ENCODE peak calls at places on chromosomes 12 and 14, in ten cellular contexts. R is adipocyte; U is OCI-LY7; W is uterus; S is right lobe of liver; K is bronchial epithelial cell; V is cardiac muscle cell; A is choroid plexus epithelial cell; D is AG04450; C is effector memory CD4-positive, alpha-beta T cell. Q is an unnamed sample.

GRCh38 chr14:62053188-62053587 is 291.0 kb downstream of the SNAPC1 start:
- DNase-seq in R (no peak), U (no peak), W (no peak), S (no peak), K (no peak), V (no peak), A (no peak), D (no peak), C (no peak), Q (no peak)

GRCh38 chr12:89461649-89462612 is 62.7 kb downstream of the GALNT4 start:
- DNase-seq in R (peak), U (peak), W (no peak), S (no peak), K (peak), V (peak), A (peak), D (peak), C (no peak), Q (peak)

GRCh38 chr14:20714593-20715250 is 26.2 kb downstream of the ANG start:
- DNase-seq in R (no peak), U (no peak), W (peak), S (peak), K (peak), V (peak), A (peak), D (peak), C (no peak), Q (peak)

GRCh38 chr12:43425361-43425760 is 126.6 kb downstream of the ADAMTS20 start:
- DNase-seq in R (no peak), U (no peak), W (no peak), S (no peak), K (no peak), V (no peak), A (no peak), D (no peak), C (no peak), Q (no peak)

GRCh38 chr14:71592361-71592760 is 339.9 kb upstream of the RGS6 start:
- DNase-seq in R (no peak), U (peak), W (no peak), S (no peak), K (peak), V (no peak), A (no peak), D (no peak), C (no peak), Q (no peak)

GRCh38 chr12:102034346-102034745 is 27.4 kb downstream of the WASHC3 start:
- DNase-seq in R (no peak), U (no peak), W (no peak), S (no peak), K (peak), V (peak), A (peak), D (no peak), C (no peak), Q (peak)

GRCh38 chr12:128910629-128911028 is 57.4 kb downstream of the GLT1D1 start:
- DNase-seq in R (no peak), U (no peak), W (no peak), S (no peak), K (no peak), V (no peak), A (no peak), D (no peak), C (no peak), Q (no peak)

GRCh38 chr12:65821336-65821735 is 2.9 kb upstream of the HMGA2 start:
- DNase-seq in R (no peak), U (no peak), W (no peak), S (no peak), K (peak), V (no peak), A (no peak), D (no peak), C (no peak), Q (peak)

GRCh38 chr14:33646692-33647260 is 304.1 kb downstream of the EGLN3 start:
- DNase-seq in R (peak), U (no peak), W (no peak), S (no peak), K (peak), V (peak), A (peak), D (peak), C (no peak), Q (peak)

GRCh38 chr12:128164533-128164932 is 102.4 kb upstream of the TMEM132C start:
- DNase-seq in R (no peak), U (no peak), W (no peak), S (no peak), K (no peak), V (no peak), A (no peak), D (no peak), C (no peak), Q (no peak)

GRCh38 chr14:105152794-105153241 is 15.8 kb downstream of the JAG2 start:
- DNase-seq in R (no peak), U (no peak), W (peak), S (no peak), K (no peak), V (no peak), A (no peak), D (no peak), C (no peak), Q (no peak)

GRCh38 chr14:98906123-98906995 is 365.6 kb downstream of the BCL11B start:
- DNase-seq in R (no peak), U (no peak), W (no peak), S (no peak), K (peak), V (peak), A (no peak), D (no peak), C (no peak), Q (peak)

GRCh38 chr12:26011099-26011498 is 52.6 kb downstream of the RASSF8 start:
- DNase-seq in R (peak), U (no peak), W (peak), S (no peak), K (peak), V (peak), A (peak), D (peak), C (no peak), Q (peak)

GRCh38 chr14:22822619-22823551 is 6.8 kb upstream of the MRPL52 start:
- DNase-seq in R (peak), U (peak), W (peak), S (peak), K (peak), V (peak), A (peak), D (peak), C (peak), Q (peak)

GRCh38 chr12:11906284-11906935 is 164.3 kb upstream of the BCL2L14 start:
- DNase-seq in R (peak), U (no peak), W (no peak), S (no peak), K (no peak), V (peak), A (peak), D (no peak), C (no peak), Q (peak)

GRCh38 chr12:58393152-58393551 is 451.8 kb downstream of the ATP23 start:
- DNase-seq in R (peak), U (no peak), W (no peak), S (no peak), K (peak), V (no peak), A (peak), D (no peak), C (no peak), Q (peak)

GRCh38 chr14:55053018-55053417 is 1.6 kb downstream of the MAPK1IP1L start:
- DNase-seq in R (no peak), U (no peak), W (no peak), S (no peak), K (no peak), V (no peak), A (no peak), D (no peak), C (no peak), Q (no peak)

GRCh38 chr12:43653917-43654316 is 101.9 kb upstream of the ADAMTS20 start:
- DNase-seq in R (no peak), U (no peak), W (no peak), S (no peak), K (no peak), V (no peak), A (no peak), D (no peak), C (no peak), Q (no peak)

GRCh38 chr12:65813983-65814382 is 10.3 kb upstream of the HMGA2 start:
- DNase-seq in R (no peak), U (no peak), W (no peak), S (no peak), K (no peak), V (no peak), A (no peak), D (no peak), C (no peak), Q (no peak)

GRCh38 chr12:93089805-93090569 is 160.9 kb upstream of the EEA1 start:
- DNase-seq in R (peak), U (no peak), W (no peak), S (no peak), K (peak), V (peak), A (peak), D (peak), C (no peak), Q (peak)

GRCh38 chr12:87953257-87953860 is 75.8 kb downstream of the C12orf50 start:
- DNase-seq in R (peak), U (peak), W (no peak), S (no peak), K (peak), V (peak), A (peak), D (peak), C (no peak), Q (peak)

GRCh38 chr12:49810159-49810459 is 18.1 kb downstream of the NCKAP5L start:
- DNase-seq in R (no peak), U (no peak), W (no peak), S (no peak), K (no peak), V (no peak), A (no peak), D (no peak), C (no peak), Q (no peak)

GRCh38 chr12:12943589-12944260 is 8.2 kb downstream of the GPRC5D start:
- DNase-seq in R (peak), U (no peak), W (no peak), S (no peak), K (no peak), V (no peak), A (peak), D (no peak), C (no peak), Q (peak)

GRCh38 chr14:75310295-75311059 is 31.8 kb downstream of the FOS start:
- DNase-seq in R (peak), U (no peak), W (peak), S (no peak), K (peak), V (peak), A (peak), D (peak), C (no peak), Q (peak)

GRCh38 chr12:119176267-119177055 is 2.3 kb upstream of the HSPB8 start:
- DNase-seq in R (peak), U (no peak), W (peak), S (no peak), K (peak), V (peak), A (peak), D (peak), C (no peak), Q (peak)

GRCh38 chr12:31506907-31507306 is 84.0 kb downstream of the DENND5B start:
- DNase-seq in R (no peak), U (no peak), W (no peak), S (no peak), K (peak), V (peak), A (no peak), D (no peak), C (no peak), Q (no peak)

GRCh38 chr14:93962701-93963601 is 13.4 kb downstream of the ASB2 start:
- DNase-seq in R (peak), U (peak), W (no peak), S (no peak), K (peak), V (no peak), A (peak), D (no peak), C (peak), Q (peak)

GRCh38 chr14:101876539-101876938 is 87.8 kb upstream of the DYNC1H1 start:
- DNase-seq in R (no peak), U (peak), W (peak), S (no peak), K (no peak), V (peak), A (peak), D (no peak), C (peak), Q (peak)

GRCh38 chr14:64786296-64787149 is 82.3 kb downstream of the PLEKHG3 start:
- DNase-seq in R (no peak), U (no peak), W (no peak), S (no peak), K (no peak), V (peak), A (peak), D (no peak), C (no peak), Q (peak)

GRCh38 chr12:40953076-40953475 is 235.0 kb upstream of the PDZRN4 start:
- DNase-seq in R (peak), U (no peak), W (no peak), S (no peak), K (no peak), V (peak), A (peak), D (no peak), C (no peak), Q (peak)

GRCh38 chr12:6608592-6609311 is 1.6 kb upstream of the CHD4 start:
- DNase-seq in R (peak), U (peak), W (peak), S (no peak), K (no peak), V (peak), A (no peak), D (no peak), C (no peak), Q (peak)

GRCh38 chr14:23051482-23051881 is 5.8 kb downstream of the CDH24 start:
- DNase-seq in R (no peak), U (no peak), W (no peak), S (no peak), K (no peak), V (no peak), A (no peak), D (no peak), C (no peak), Q (no peak)

GRCh38 chr14:105419305-105420091 is at the start of gene MTA1:
- DNase-seq in R (peak), U (peak), W (no peak), S (no peak), K (no peak), V (peak), A (peak), D (no peak), C (peak), Q (no peak)

GRCh38 chr12:53338916-53339315 is 2.8 kb upstream of the SP7 start:
- DNase-seq in R (no peak), U (no peak), W (no peak), S (no peak), K (no peak), V (no peak), A (no peak), D (no peak), C (no peak), Q (no peak)

GRCh38 chr12:108699955-108700563 is 31.3 kb downstream of the CORO1C start:
- DNase-seq in R (no peak), U (no peak), W (no peak), S (no peak), K (no peak), V (no peak), A (peak), D (no peak), C (no peak), Q (peak)

GRCh38 chr12:27622436-27623185 is 73.6 kb upstream of the REP15 start:
- DNase-seq in R (no peak), U (no peak), W (no peak), S (no peak), K (no peak), V (no peak), A (no peak), D (no peak), C (no peak), Q (no peak)

GRCh38 chr12:27616356-27617150 is 79.7 kb upstream of the REP15 start:
- DNase-seq in R (no peak), U (no peak), W (no peak), S (no peak), K (peak), V (peak), A (no peak), D (no peak), C (no peak), Q (no peak)

GRCh38 chr12:27620121-27620520 is 76.1 kb upstream of the REP15 start:
- DNase-seq in R (no peak), U (no peak), W (no peak), S (no peak), K (no peak), V (no peak), A (no peak), D (no peak), C (no peak), Q (no peak)

GRCh38 chr12:27618836-27619235 is 77.4 kb upstream of the REP15 start:
- DNase-seq in R (no peak), U (no peak), W (no peak), S (no peak), K (no peak), V (peak), A (no peak), D (no peak), C (no peak), Q (no peak)

DNA sequence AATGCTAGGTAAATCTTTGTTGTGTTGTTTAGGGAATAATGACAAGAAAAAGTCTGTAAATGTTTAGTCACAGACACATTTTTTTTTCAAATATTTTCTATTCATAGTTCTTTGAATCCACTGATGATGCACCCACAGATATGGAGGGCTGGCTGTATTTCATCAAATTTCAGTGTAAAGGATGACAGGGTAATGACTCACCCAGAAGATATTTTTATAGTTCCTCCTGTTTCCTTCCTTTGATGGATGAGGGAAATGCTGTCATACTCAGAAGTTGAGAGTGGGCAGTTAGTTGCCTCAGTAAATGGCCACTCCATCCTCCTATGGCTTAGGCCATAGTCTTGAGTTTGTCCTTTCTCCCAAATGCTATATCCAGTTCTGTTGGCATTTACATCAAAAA is 76.9 kb upstream of the REP15 start:
- DNase-seq in R (peak), U (no peak), W (no peak), S (no peak), K (peak), V (peak), A (peak), D (peak), C (no peak), Q (peak)
- H3K4me3 ChIP-seq in R (no peak), U (no peak), W (no peak), S (no peak), K (no peak), V (no peak), A (no peak), D (no peak), C (no peak), Q (no peak)

GRCh38 chr14:88005050-88005481 is at the start of gene GPR65:
- DNase-seq in R (no peak), U (peak), W (no peak), S (no peak), K (no peak), V (peak), A (peak), D (no peak), C (peak), Q (peak)
- H3K4me3 ChIP-seq in R (no peak), U (peak), W (no peak), S (peak), K (no peak), V (no peak), A (no peak), D (no peak), C (peak), Q (no peak)

DNA sequence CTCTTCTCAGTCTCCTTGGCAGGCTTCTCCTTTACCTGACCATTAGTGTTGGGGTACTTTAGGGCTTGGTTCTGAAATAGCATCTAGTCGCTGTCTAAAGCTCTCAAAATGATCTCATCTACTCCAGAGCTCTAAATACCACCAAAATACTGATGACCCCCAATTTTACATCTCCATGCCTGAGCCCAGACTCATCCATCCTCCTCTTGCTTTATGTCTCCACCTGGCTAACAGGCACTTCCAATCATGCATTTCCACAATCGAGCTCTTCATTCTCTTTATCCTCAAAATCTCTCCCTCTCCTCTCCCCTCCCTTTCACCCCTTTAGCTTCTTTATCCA is 40.5 kb upstream of the PTGR2 start:
- DNase-seq in R (no peak), U (no peak), W (no peak), S (no peak), K (no peak), V (no peak), A (no peak), D (no peak), C (no peak), Q (no peak)
- H3K4me3 ChIP-seq in R (no peak), U (no peak), W (no peak), S (no peak), K (no peak), V (no peak), A (no peak), D (no peak), C (no peak), Q (no peak)

GRCh38 chr14:52313903-52314481 is at the start of gene PTGER2:
- DNase-seq in R (peak), U (no peak), W (peak), S (peak), K (peak), V (peak), A (peak), D (peak), C (peak), Q (peak)
- H3K4me3 ChIP-seq in R (peak), U (no peak), W (peak), S (peak), K (peak), V (peak), A (peak), D (peak), C (peak), Q (peak)

GRCh38 chr12:28024231-28024995 is 51.9 kb upstream of the PTHLH start:
- DNase-seq in R (peak), U (no peak), W (no peak), S (no peak), K (peak), V (peak), A (peak), D (peak), C (no peak), Q (peak)

GRCh38 chr12:28025821-28026505 is 53.4 kb upstream of the PTHLH start:
- DNase-seq in R (no peak), U (no peak), W (no peak), S (no peak), K (no peak), V (no peak), A (no peak), D (no peak), C (no peak), Q (no peak)

GRCh38 chr12:28027947-28028724 is 55.6 kb upstream of the PTHLH start:
- DNase-seq in R (no peak), U (no peak), W (no peak), S (no peak), K (peak), V (peak), A (peak), D (no peak), C (no peak), Q (no peak)

GRCh38 chr12:28027328-28027727 is 54.8 kb upstream of the PTHLH start:
- DNase-seq in R (no peak), U (no peak), W (no peak), S (no peak), K (no peak), V (peak), A (no peak), D (no peak), C (no peak), Q (no peak)

GRCh38 chr12:28026701-28027100 is 54.2 kb upstream of the PTHLH start:
- DNase-seq in R (no peak), U (no peak), W (no peak), S (no peak), K (peak), V (peak), A (no peak), D (no peak), C (no peak), Q (no peak)
- H3K4me3 ChIP-seq in R (no peak), U (no peak), W (no peak), S (no peak), K (no peak), V (no peak), A (no peak), D (no peak), C (no peak), Q (no peak)

GRCh38 chr12:125645724-125646123 is 580.5 kb downstream of the AACS start:
- DNase-seq in R (no peak), U (no peak), W (no peak), S (no peak), K (no peak), V (no peak), A (no peak), D (no peak), C (no peak), Q (no peak)

GRCh38 chr12:125643055-125643454 is 577.8 kb downstream of the AACS start:
- DNase-seq in R (no peak), U (no peak), W (no peak), S (no peak), K (no peak), V (no peak), A (no peak), D (no peak), C (no peak), Q (no peak)

GRCh38 chr12:125634813-125635212 is 569.6 kb downstream of the AACS start:
- DNase-seq in R (no peak), U (no peak), W (no peak), S (peak), K (no peak), V (no peak), A (no peak), D (no peak), C (no peak), Q (no peak)

GRCh38 chr12:125639826-125640225 is 574.6 kb downstream of the AACS start:
- DNase-seq in R (no peak), U (no peak), W (no peak), S (no peak), K (no peak), V (no peak), A (no peak), D (no peak), C (no peak), Q (no peak)
- H3K4me3 ChIP-seq in R (no peak), U (no peak), W (no peak), S (no peak), K (no peak), V (no peak), A (no peak), D (no peak), C (no peak), Q (no peak)